ENCODE peak calls at places on chromosomes 12 and 14, in seven cellular contexts. One of them, this sample, is unnamed.

GRCh38 chr12:80045594-80045993 is 53.7 kb upstream of the OTOGL start:
- DNase-seq in NCI-H460: no peak
- DNase-seq in stimulated activated CD8-positive, alpha-beta memory T cell treated with anti-CD3 and anti-CD28 coated beads, Interleukin-2, amount 100 ng/mL, for 48 hours: no peak
- DNase-seq in Jurkat, Clone E6-1: no peak
- DNase-seq in brain microvascular endothelial cell: no peak
- DNase-seq in lung: no peak
- DNase-seq in fibroblast of pulmonary artery: peak; percentile 31
- DNase-seq in this sample: peak; percentile 56

GRCh38 chr12:106178582-106178981 is 39.8 kb upstream of the NUAK1 start:
- DNase-seq in fibroblast of pulmonary artery: no peak
- DNase-seq in brain microvascular endothelial cell: no peak
- DNase-seq in lung: no peak
- DNase-seq in stimulated activated CD8-positive, alpha-beta memory T cell treated with anti-CD3 and anti-CD28 coated beads, Interleukin-2, amount 100 ng/mL, for 48 hours: no peak
- DNase-seq in Jurkat, Clone E6-1: no peak
- DNase-seq in NCI-H460: no peak
- DNase-seq in this sample: no peak

GRCh38 chr12:68932701-68933563 is at the start of gene CPM:
- DNase-seq in fibroblast of pulmonary artery: peak; percentile 49
- DNase-seq in NCI-H460: peak; percentile 41
- DNase-seq in Jurkat, Clone E6-1: no peak
- DNase-seq in brain microvascular endothelial cell: peak; percentile 16
- DNase-seq in lung: peak; percentile 78
- DNase-seq in stimulated activated CD8-positive, alpha-beta memory T cell treated with anti-CD3 and anti-CD28 coated beads, Interleukin-2, amount 100 ng/mL, for 48 hours: peak; percentile 65
- DNase-seq in this sample: peak; percentile 29

GRCh38 chr14:103384450-103385152 is 614 bp upstream of the MARK3 start:
- DNase-seq in lung: no peak
- DNase-seq in Jurkat, Clone E6-1: no peak
- DNase-seq in NCI-H460: no peak
- DNase-seq in fibroblast of pulmonary artery: no peak
- DNase-seq in brain microvascular endothelial cell: no peak
- DNase-seq in stimulated activated CD8-positive, alpha-beta memory T cell treated with anti-CD3 and anti-CD28 coated beads, Interleukin-2, amount 100 ng/mL, for 48 hours: no peak
- DNase-seq in this sample: no peak

GRCh38 chr12:62210422-62210821 is 49.8 kb upstream of the USP15 start:
- DNase-seq in Jurkat, Clone E6-1: peak; percentile 44
- DNase-seq in brain microvascular endothelial cell: peak; percentile 61
- DNase-seq in NCI-H460: peak; percentile 40
- DNase-seq in fibroblast of pulmonary artery: peak; percentile 67
- DNase-seq in lung: no peak
- DNase-seq in stimulated activated CD8-positive, alpha-beta memory T cell treated with anti-CD3 and anti-CD28 coated beads, Interleukin-2, amount 100 ng/mL, for 48 hours: peak; percentile 21
- DNase-seq in this sample: no peak

GRCh38 chr14:62097072-62097471 is 334.9 kb downstream of the SNAPC1 start:
- DNase-seq in Jurkat, Clone E6-1: no peak
- DNase-seq in stimulated activated CD8-positive, alpha-beta memory T cell treated with anti-CD3 and anti-CD28 coated beads, Interleukin-2, amount 100 ng/mL, for 48 hours: no peak
- DNase-seq in NCI-H460: no peak
- DNase-seq in brain microvascular endothelial cell: peak; percentile 16
- DNase-seq in lung: no peak
- DNase-seq in fibroblast of pulmonary artery: no peak
- DNase-seq in this sample: no peak

GRCh38 chr12:56541610-56542009 is 20.0 kb downstream of the RBMS2 start:
- DNase-seq in lung: no peak
- DNase-seq in fibroblast of pulmonary artery: no peak
- DNase-seq in Jurkat, Clone E6-1: no peak
- DNase-seq in NCI-H460: no peak
- DNase-seq in stimulated activated CD8-positive, alpha-beta memory T cell treated with anti-CD3 and anti-CD28 coated beads, Interleukin-2, amount 100 ng/mL, for 48 hours: no peak
- DNase-seq in brain microvascular endothelial cell: no peak
- DNase-seq in this sample: no peak

GRCh38 chr12:8697120-8697475 is 693 bp upstream of the RIMKLB start:
- DNase-seq in fibroblast of pulmonary artery: peak; percentile 64
- DNase-seq in brain microvascular endothelial cell: peak; percentile 45
- DNase-seq in lung: no peak
- DNase-seq in NCI-H460: no peak
- DNase-seq in stimulated activated CD8-positive, alpha-beta memory T cell treated with anti-CD3 and anti-CD28 coated beads, Interleukin-2, amount 100 ng/mL, for 48 hours: no peak
- DNase-seq in Jurkat, Clone E6-1: peak; percentile 17
- DNase-seq in this sample: no peak

GRCh38 chr14:48536318-48536717 is 860.9 kb upstream of the MDGA2 start:
- DNase-seq in fibroblast of pulmonary artery: no peak
- DNase-seq in NCI-H460: no peak
- DNase-seq in brain microvascular endothelial cell: no peak
- DNase-seq in Jurkat, Clone E6-1: peak; percentile 7
- DNase-seq in lung: no peak
- DNase-seq in stimulated activated CD8-positive, alpha-beta memory T cell treated with anti-CD3 and anti-CD28 coated beads, Interleukin-2, amount 100 ng/mL, for 48 hours: no peak
- DNase-seq in this sample: no peak

GRCh38 chr14:24734917-24735500 is 101.0 kb upstream of the GZMB start:
- DNase-seq in stimulated activated CD8-positive, alpha-beta memory T cell treated with anti-CD3 and anti-CD28 coated beads, Interleukin-2, amount 100 ng/mL, for 48 hours: no peak
- DNase-seq in Jurkat, Clone E6-1: peak; percentile 64
- DNase-seq in lung: no peak
- DNase-seq in fibroblast of pulmonary artery: peak; percentile 82
- DNase-seq in NCI-H460: peak; percentile 75
- DNase-seq in brain microvascular endothelial cell: peak; percentile 11
- DNase-seq in this sample: peak; percentile 35

GRCh38 chr12:54463034-54463433 is 10.4 kb downstream of the GTSF1 start:
- DNase-seq in NCI-H460: no peak
- DNase-seq in brain microvascular endothelial cell: peak; percentile 38
- DNase-seq in lung: no peak
- DNase-seq in stimulated activated CD8-positive, alpha-beta memory T cell treated with anti-CD3 and anti-CD28 coated beads, Interleukin-2, amount 100 ng/mL, for 48 hours: no peak
- DNase-seq in fibroblast of pulmonary artery: peak; percentile 92
- DNase-seq in Jurkat, Clone E6-1: no peak
- DNase-seq in this sample: peak; percentile 78

GRCh38 chr12:48977290-48978281 is 536 bp upstream of the WNT1 start:
- DNase-seq in NCI-H460: peak; percentile 46
- DNase-seq in lung: peak; percentile 62
- DNase-seq in stimulated activated CD8-positive, alpha-beta memory T cell treated with anti-CD3 and anti-CD28 coated beads, Interleukin-2, amount 100 ng/mL, for 48 hours: peak; percentile 78
- DNase-seq in Jurkat, Clone E6-1: peak; percentile 29
- DNase-seq in fibroblast of pulmonary artery: peak; percentile 48
- DNase-seq in brain microvascular endothelial cell: peak; percentile 66
- DNase-seq in this sample: no peak

GRCh38 chr14:50025776-50026175 is 90.6 kb downstream of the VCPKMT start:
- DNase-seq in stimulated activated CD8-positive, alpha-beta memory T cell treated with anti-CD3 and anti-CD28 coated beads, Interleukin-2, amount 100 ng/mL, for 48 hours: no peak
- DNase-seq in NCI-H460: no peak
- DNase-seq in fibroblast of pulmonary artery: no peak
- DNase-seq in Jurkat, Clone E6-1: peak; percentile 23
- DNase-seq in lung: no peak
- DNase-seq in brain microvascular endothelial cell: no peak
- DNase-seq in this sample: no peak

GRCh38 chr12:3437986-3438385 is 53.0 kb upstream of the PRMT8 start:
- DNase-seq in NCI-H460: no peak
- DNase-seq in fibroblast of pulmonary artery: no peak
- DNase-seq in lung: no peak
- DNase-seq in Jurkat, Clone E6-1: no peak
- DNase-seq in stimulated activated CD8-positive, alpha-beta memory T cell treated with anti-CD3 and anti-CD28 coated beads, Interleukin-2, amount 100 ng/mL, for 48 hours: no peak
- DNase-seq in brain microvascular endothelial cell: no peak
- DNase-seq in this sample: no peak

GRCh38 chr14:93100098-93100497 is 15.6 kb downstream of the ITPK1 start:
- DNase-seq in Jurkat, Clone E6-1: no peak
- DNase-seq in stimulated activated CD8-positive, alpha-beta memory T cell treated with anti-CD3 and anti-CD28 coated beads, Interleukin-2, amount 100 ng/mL, for 48 hours: no peak
- DNase-seq in lung: no peak
- DNase-seq in fibroblast of pulmonary artery: no peak
- DNase-seq in brain microvascular endothelial cell: no peak
- DNase-seq in NCI-H460: no peak
- DNase-seq in this sample: no peak

GRCh38 chr12:117819160-117819559 is 149.6 kb downstream of the KSR2 start:
- DNase-seq in Jurkat, Clone E6-1: peak; percentile 25
- DNase-seq in brain microvascular endothelial cell: no peak
- DNase-seq in stimulated activated CD8-positive, alpha-beta memory T cell treated with anti-CD3 and anti-CD28 coated beads, Interleukin-2, amount 100 ng/mL, for 48 hours: no peak
- DNase-seq in lung: no peak
- DNase-seq in NCI-H460: no peak
- DNase-seq in fibroblast of pulmonary artery: no peak
- DNase-seq in this sample: no peak

GRCh38 chr12:114213055-114213561 is 192.8 kb downstream of the TBX5 start:
- DNase-seq in Jurkat, Clone E6-1: no peak
- DNase-seq in lung: no peak
- DNase-seq in fibroblast of pulmonary artery: no peak
- DNase-seq in NCI-H460: no peak
- DNase-seq in brain microvascular endothelial cell: no peak
- DNase-seq in stimulated activated CD8-positive, alpha-beta memory T cell treated with anti-CD3 and anti-CD28 coated beads, Interleukin-2, amount 100 ng/mL, for 48 hours: no peak
- DNase-seq in this sample: no peak

GRCh38 chr12:79420146-79420618 is 270.6 kb downstream of the PAWR start:
- DNase-seq in brain microvascular endothelial cell: peak; percentile 92
- DNase-seq in NCI-H460: peak; percentile 61
- DNase-seq in fibroblast of pulmonary artery: peak; percentile 90
- DNase-seq in lung: no peak
- DNase-seq in Jurkat, Clone E6-1: no peak
- DNase-seq in stimulated activated CD8-positive, alpha-beta memory T cell treated with anti-CD3 and anti-CD28 coated beads, Interleukin-2, amount 100 ng/mL, for 48 hours: no peak
- DNase-seq in this sample: peak; percentile 83

GRCh38 chr12:6323340-6323994 is 13.0 kb downstream of the PLEKHG6 start:
- DNase-seq in Jurkat, Clone E6-1: no peak
- DNase-seq in NCI-H460: peak; percentile 79
- DNase-seq in lung: peak; percentile 58
- DNase-seq in brain microvascular endothelial cell: peak; percentile 92
- DNase-seq in fibroblast of pulmonary artery: peak; percentile 98
- DNase-seq in stimulated activated CD8-positive, alpha-beta memory T cell treated with anti-CD3 and anti-CD28 coated beads, Interleukin-2, amount 100 ng/mL, for 48 hours: no peak
- DNase-seq in this sample: peak; percentile 73

GRCh38 chr14:50768220-50768619 is 62.7 kb downstream of the NIN start:
- DNase-seq in Jurkat, Clone E6-1: no peak
- DNase-seq in NCI-H460: no peak
- DNase-seq in lung: no peak
- DNase-seq in fibroblast of pulmonary artery: no peak
- DNase-seq in brain microvascular endothelial cell: no peak
- DNase-seq in stimulated activated CD8-positive, alpha-beta memory T cell treated with anti-CD3 and anti-CD28 coated beads, Interleukin-2, amount 100 ng/mL, for 48 hours: no peak
- DNase-seq in this sample: no peak

GRCh38 chr12:30979371-30980259 is 53.1 kb downstream of the TSPAN11 start:
- DNase-seq in lung: no peak
- DNase-seq in fibroblast of pulmonary artery: peak; percentile 32
- DNase-seq in NCI-H460: no peak
- DNase-seq in brain microvascular endothelial cell: no peak
- DNase-seq in stimulated activated CD8-positive, alpha-beta memory T cell treated with anti-CD3 and anti-CD28 coated beads, Interleukin-2, amount 100 ng/mL, for 48 hours: no peak
- DNase-seq in Jurkat, Clone E6-1: no peak
- DNase-seq in this sample: no peak

GRCh38 chr14:101862177-101862576 is 100.7 kb downstream of the PPP2R5C start:
- DNase-seq in NCI-H460: no peak
- DNase-seq in lung: no peak
- DNase-seq in stimulated activated CD8-positive, alpha-beta memory T cell treated with anti-CD3 and anti-CD28 coated beads, Interleukin-2, amount 100 ng/mL, for 48 hours: no peak
- DNase-seq in fibroblast of pulmonary artery: peak; percentile 36
- DNase-seq in Jurkat, Clone E6-1: no peak
- DNase-seq in brain microvascular endothelial cell: no peak
- DNase-seq in this sample: no peak

GRCh38 chr14:70254476-70254961 is 65.8 kb upstream of the SLC8A3 start:
- DNase-seq in fibroblast of pulmonary artery: peak; percentile 29
- DNase-seq in stimulated activated CD8-positive, alpha-beta memory T cell treated with anti-CD3 and anti-CD28 coated beads, Interleukin-2, amount 100 ng/mL, for 48 hours: no peak
- DNase-seq in brain microvascular endothelial cell: no peak
- DNase-seq in Jurkat, Clone E6-1: no peak
- DNase-seq in lung: peak; percentile 38
- DNase-seq in NCI-H460: peak; percentile 36
- DNase-seq in this sample: peak; percentile 5

GRCh38 chr12:22054155-22054554 is 8.1 kb downstream of the CMAS start:
- DNase-seq in Jurkat, Clone E6-1: no peak
- DNase-seq in lung: no peak
- DNase-seq in NCI-H460: no peak
- DNase-seq in fibroblast of pulmonary artery: no peak
- DNase-seq in brain microvascular endothelial cell: no peak
- DNase-seq in stimulated activated CD8-positive, alpha-beta memory T cell treated with anti-CD3 and anti-CD28 coated beads, Interleukin-2, amount 100 ng/mL, for 48 hours: no peak
- DNase-seq in this sample: no peak

GRCh38 chr14:49886523-49886922 is 6.4 kb upstream of the ARF6 start:
- DNase-seq in stimulated activated CD8-positive, alpha-beta memory T cell treated with anti-CD3 and anti-CD28 coated beads, Interleukin-2, amount 100 ng/mL, for 48 hours: no peak
- DNase-seq in brain microvascular endothelial cell: no peak
- DNase-seq in NCI-H460: no peak
- DNase-seq in Jurkat, Clone E6-1: no peak
- DNase-seq in fibroblast of pulmonary artery: no peak
- DNase-seq in lung: no peak
- DNase-seq in this sample: no peak

GRCh38 chr12:39341179-39341578 is 101.7 kb downstream of the KIF21A start:
- DNase-seq in brain microvascular endothelial cell: no peak
- DNase-seq in NCI-H460: no peak
- DNase-seq in fibroblast of pulmonary artery: peak; percentile 49
- DNase-seq in lung: no peak
- DNase-seq in stimulated activated CD8-positive, alpha-beta memory T cell treated with anti-CD3 and anti-CD28 coated beads, Interleukin-2, amount 100 ng/mL, for 48 hours: no peak
- DNase-seq in Jurkat, Clone E6-1: no peak
- DNase-seq in this sample: no peak

GRCh38 chr14:104532191-104532555 is 47.4 kb upstream of the C14orf180 start:
- DNase-seq in fibroblast of pulmonary artery: no peak
- DNase-seq in brain microvascular endothelial cell: no peak
- DNase-seq in stimulated activated CD8-positive, alpha-beta memory T cell treated with anti-CD3 and anti-CD28 coated beads, Interleukin-2, amount 100 ng/mL, for 48 hours: no peak
- DNase-seq in Jurkat, Clone E6-1: no peak
- DNase-seq in lung: no peak
- DNase-seq in NCI-H460: no peak
- DNase-seq in this sample: no peak

GRCh38 chr14:77615231-77616132 is 955 bp downstream of the SPTLC2 start:
- DNase-seq in fibroblast of pulmonary artery: no peak
- DNase-seq in Jurkat, Clone E6-1: no peak
- DNase-seq in NCI-H460: no peak
- DNase-seq in brain microvascular endothelial cell: no peak
- DNase-seq in stimulated activated CD8-positive, alpha-beta memory T cell treated with anti-CD3 and anti-CD28 coated beads, Interleukin-2, amount 100 ng/mL, for 48 hours: no peak
- DNase-seq in lung: no peak
- DNase-seq in this sample: no peak

GRCh38 chr14:61841145-61841544 is 78.9 kb downstream of the SNAPC1 start:
- DNase-seq in stimulated activated CD8-positive, alpha-beta memory T cell treated with anti-CD3 and anti-CD28 coated beads, Interleukin-2, amount 100 ng/mL, for 48 hours: no peak
- DNase-seq in Jurkat, Clone E6-1: no peak
- DNase-seq in lung: no peak
- DNase-seq in NCI-H460: no peak
- DNase-seq in brain microvascular endothelial cell: peak; percentile 30
- DNase-seq in fibroblast of pulmonary artery: peak; percentile 55
- DNase-seq in this sample: no peak

GRCh38 chr12:69464433-69464832 is 5.8 kb upstream of the FRS2 start:
- DNase-seq in stimulated activated CD8-positive, alpha-beta memory T cell treated with anti-CD3 and anti-CD28 coated beads, Interleukin-2, amount 100 ng/mL, for 48 hours: no peak
- DNase-seq in NCI-H460: no peak
- DNase-seq in brain microvascular endothelial cell: no peak
- DNase-seq in fibroblast of pulmonary artery: no peak
- DNase-seq in lung: no peak
- DNase-seq in Jurkat, Clone E6-1: no peak
- DNase-seq in this sample: no peak

This sample was measured in skeletal muscle cell.